ENCODE peak calls at places on chromosomes 4 and X, in ten cellular contexts. One of them, this sample, is unnamed.

GRCh38 chr4:111960241-111960667 is 185.0 kb upstream of the FAM241A start:
- DNase-seq in cardiac fibroblast: peak; percentile 16
- DNase-seq in heart right ventricle: no peak
- DNase-seq in psoas muscle: no peak
- DNase-seq in progenitor cell of endocrine pancreas: no peak
- DNase-seq in HCT116: peak; percentile 15
- DNase-seq in astrocyte of the spinal cord: peak; percentile 19
- DNase-seq in foreskin keratinocyte: no peak
- DNase-seq in WTC11: no peak
- DNase-seq in K562: no peak
- DNase-seq in this sample: no peak

GRCh38 chr4:80393246-80393969 is 57.9 kb downstream of the CFAP299 start:
- DNase-seq in astrocyte of the spinal cord: peak; percentile 72
- DNase-seq in heart right ventricle: no peak
- DNase-seq in psoas muscle: no peak
- DNase-seq in foreskin keratinocyte: peak; percentile 59
- DNase-seq in HCT116: no peak
- DNase-seq in WTC11: no peak
- DNase-seq in K562: no peak
- DNase-seq in cardiac fibroblast: peak; percentile 77
- DNase-seq in progenitor cell of endocrine pancreas: no peak
- DNase-seq in this sample: no peak

GRCh38 chr4:154450971-154451370 is 40.6 kb downstream of the DCHS2 start:
- DNase-seq in WTC11: no peak
- DNase-seq in K562: no peak
- DNase-seq in HCT116: no peak
- DNase-seq in progenitor cell of endocrine pancreas: no peak
- DNase-seq in psoas muscle: no peak
- DNase-seq in foreskin keratinocyte: no peak
- DNase-seq in astrocyte of the spinal cord: no peak
- DNase-seq in heart right ventricle: no peak
- DNase-seq in cardiac fibroblast: no peak
- DNase-seq in this sample: no peak

GRCh38 chr4:128916832-128917231 is 107.3 kb downstream of the JADE1 start:
- DNase-seq in astrocyte of the spinal cord: no peak
- DNase-seq in foreskin keratinocyte: no peak
- DNase-seq in psoas muscle: no peak
- DNase-seq in K562: no peak
- DNase-seq in WTC11: no peak
- DNase-seq in HCT116: no peak
- DNase-seq in progenitor cell of endocrine pancreas: no peak
- DNase-seq in cardiac fibroblast: no peak
- DNase-seq in heart right ventricle: no peak
- DNase-seq in this sample: no peak

GRCh38 chr4:4338632-4339031 is 48.3 kb upstream of the NSG1 start:
- DNase-seq in WTC11: no peak
- DNase-seq in heart right ventricle: no peak
- DNase-seq in HCT116: no peak
- DNase-seq in astrocyte of the spinal cord: no peak
- DNase-seq in progenitor cell of endocrine pancreas: no peak
- DNase-seq in foreskin keratinocyte: no peak
- DNase-seq in K562: no peak
- DNase-seq in psoas muscle: no peak
- DNase-seq in cardiac fibroblast: no peak
- DNase-seq in this sample: no peak

GRCh38 chr4:109079731-109080130 is 222.7 kb downstream of the COL25A1 start:
- DNase-seq in heart right ventricle: no peak
- DNase-seq in HCT116: no peak
- DNase-seq in WTC11: no peak
- DNase-seq in cardiac fibroblast: peak; percentile 40
- DNase-seq in progenitor cell of endocrine pancreas: no peak
- DNase-seq in K562: no peak
- DNase-seq in foreskin keratinocyte: no peak
- DNase-seq in psoas muscle: no peak
- DNase-seq in astrocyte of the spinal cord: peak; percentile 33
- DNase-seq in this sample: no peak

GRCh38 chr4:69092190-69092589 is 4.1 kb upstream of the UGT2B7 start:
- DNase-seq in progenitor cell of endocrine pancreas: no peak
- DNase-seq in cardiac fibroblast: peak; percentile 84
- DNase-seq in psoas muscle: no peak
- DNase-seq in WTC11: no peak
- DNase-seq in HCT116: no peak
- DNase-seq in K562: no peak
- DNase-seq in heart right ventricle: no peak
- DNase-seq in astrocyte of the spinal cord: peak; percentile 77
- DNase-seq in foreskin keratinocyte: peak; percentile 36
- DNase-seq in this sample: no peak

GRCh38 chr4:2923678-2924173 is 39.5 kb downstream of the NOP14 start:
- DNase-seq in cardiac fibroblast: no peak
- DNase-seq in K562: no peak
- DNase-seq in WTC11: no peak
- DNase-seq in HCT116: no peak
- DNase-seq in psoas muscle: peak; percentile 22
- DNase-seq in astrocyte of the spinal cord: no peak
- DNase-seq in foreskin keratinocyte: no peak
- DNase-seq in heart right ventricle: no peak
- DNase-seq in progenitor cell of endocrine pancreas: no peak
- DNase-seq in this sample: no peak

GRCh38 chr4:188779586-188779985 is 640.3 kb downstream of the TRIML1 start:
- DNase-seq in progenitor cell of endocrine pancreas: no peak
- DNase-seq in WTC11: no peak
- DNase-seq in astrocyte of the spinal cord: no peak
- DNase-seq in cardiac fibroblast: peak; percentile 67
- DNase-seq in HCT116: no peak
- DNase-seq in psoas muscle: no peak
- DNase-seq in heart right ventricle: no peak
- DNase-seq in foreskin keratinocyte: no peak
- DNase-seq in K562: no peak
- DNase-seq in this sample: no peak

GRCh38 chr4:142467086-142467485 is 379.0 kb downstream of the INPP4B start:
- DNase-seq in psoas muscle: no peak
- DNase-seq in progenitor cell of endocrine pancreas: no peak
- DNase-seq in foreskin keratinocyte: no peak
- DNase-seq in cardiac fibroblast: no peak
- DNase-seq in HCT116: no peak
- DNase-seq in WTC11: no peak
- DNase-seq in astrocyte of the spinal cord: no peak
- DNase-seq in K562: no peak
- DNase-seq in heart right ventricle: no peak
- DNase-seq in this sample: no peak

GRCh38 chrX:106897259-106897658 is 5.9 kb downstream of the RIPPLY1 start:
- DNase-seq in progenitor cell of endocrine pancreas: no peak
- DNase-seq in WTC11: no peak
- DNase-seq in foreskin keratinocyte: no peak
- DNase-seq in heart right ventricle: no peak
- DNase-seq in HCT116: no peak
- DNase-seq in cardiac fibroblast: peak; percentile 81
- DNase-seq in psoas muscle: no peak
- DNase-seq in astrocyte of the spinal cord: peak; percentile 59
- DNase-seq in K562: no peak
- DNase-seq in this sample: no peak

GRCh38 chr4:145816091-145816490 is 122.5 kb downstream of the ZNF827 start:
- DNase-seq in heart right ventricle: no peak
- DNase-seq in HCT116: no peak
- DNase-seq in progenitor cell of endocrine pancreas: no peak
- DNase-seq in K562: no peak
- DNase-seq in WTC11: no peak
- DNase-seq in psoas muscle: no peak
- DNase-seq in foreskin keratinocyte: no peak
- DNase-seq in astrocyte of the spinal cord: no peak
- DNase-seq in cardiac fibroblast: no peak
- DNase-seq in this sample: no peak

GRCh38 chrX:152733261-152733975 is at the start of the genes CSAG1 and MAGEA12:
- DNase-seq in foreskin keratinocyte: no peak
- DNase-seq in K562: peak; percentile 75
- DNase-seq in WTC11: no peak
- DNase-seq in psoas muscle: peak; percentile 10
- DNase-seq in heart right ventricle: no peak
- DNase-seq in progenitor cell of endocrine pancreas: no peak
- DNase-seq in cardiac fibroblast: no peak
- DNase-seq in astrocyte of the spinal cord: no peak
- DNase-seq in HCT116: no peak
- DNase-seq in this sample: no peak

GRCh38 chrX:2502120-2502667 is 1.4 kb upstream of the DHRSX start:
- DNase-seq in heart right ventricle: no peak
- DNase-seq in foreskin keratinocyte: no peak
- DNase-seq in K562: no peak
- DNase-seq in WTC11: no peak
- DNase-seq in psoas muscle: no peak
- DNase-seq in astrocyte of the spinal cord: no peak
- DNase-seq in progenitor cell of endocrine pancreas: no peak
- DNase-seq in cardiac fibroblast: no peak
- DNase-seq in HCT116: no peak
- DNase-seq in this sample: no peak

GRCh38 chr4:154086247-154086646 is 297.4 kb upstream of the SFRP2 start:
- DNase-seq in progenitor cell of endocrine pancreas: no peak
- DNase-seq in astrocyte of the spinal cord: no peak
- DNase-seq in foreskin keratinocyte: no peak
- DNase-seq in psoas muscle: no peak
- DNase-seq in WTC11: no peak
- DNase-seq in cardiac fibroblast: peak; percentile 30
- DNase-seq in HCT116: no peak
- DNase-seq in heart right ventricle: no peak
- DNase-seq in K562: no peak
- DNase-seq in this sample: no peak

GRCh38 chr4:20351360-20352171 is 99.9 kb downstream of the SLIT2 start:
- DNase-seq in psoas muscle: no peak
- DNase-seq in astrocyte of the spinal cord: no peak
- DNase-seq in heart right ventricle: no peak
- DNase-seq in HCT116: no peak
- DNase-seq in WTC11: no peak
- DNase-seq in cardiac fibroblast: no peak
- DNase-seq in foreskin keratinocyte: no peak
- DNase-seq in K562: no peak
- DNase-seq in progenitor cell of endocrine pancreas: no peak
- DNase-seq in this sample: no peak

GRCh38 chr4:20356565-20356964 is 104.9 kb downstream of the SLIT2 start:
- DNase-seq in psoas muscle: no peak
- DNase-seq in heart right ventricle: no peak
- DNase-seq in cardiac fibroblast: peak; percentile 53
- DNase-seq in astrocyte of the spinal cord: peak; percentile 59
- DNase-seq in K562: no peak
- DNase-seq in foreskin keratinocyte: no peak
- DNase-seq in HCT116: no peak
- DNase-seq in progenitor cell of endocrine pancreas: no peak
- DNase-seq in WTC11: no peak
- DNase-seq in this sample: peak; percentile 22

GRCh38 chr4:20352172-20352431 is 100.4 kb downstream of the SLIT2 start:
- DNase-seq in foreskin keratinocyte: no peak
- DNase-seq in HCT116: no peak
- DNase-seq in K562: no peak
- DNase-seq in heart right ventricle: no peak
- DNase-seq in cardiac fibroblast: no peak
- DNase-seq in astrocyte of the spinal cord: no peak
- DNase-seq in WTC11: no peak
- DNase-seq in progenitor cell of endocrine pancreas: no peak
- DNase-seq in psoas muscle: no peak
- DNase-seq in this sample: no peak

GRCh38 chr4:20353646-20354045 is 101.9 kb downstream of the SLIT2 start:
- DNase-seq in HCT116: no peak
- DNase-seq in WTC11: no peak
- DNase-seq in psoas muscle: no peak
- DNase-seq in foreskin keratinocyte: no peak
- DNase-seq in progenitor cell of endocrine pancreas: no peak
- DNase-seq in heart right ventricle: no peak
- DNase-seq in astrocyte of the spinal cord: no peak
- DNase-seq in K562: no peak
- DNase-seq in cardiac fibroblast: no peak
- DNase-seq in this sample: no peak

GRCh38 chr4:20354120-20354519 is 102.4 kb downstream of the SLIT2 start:
- DNase-seq in progenitor cell of endocrine pancreas: no peak
- DNase-seq in heart right ventricle: no peak
- DNase-seq in WTC11: no peak
- DNase-seq in foreskin keratinocyte: no peak
- DNase-seq in psoas muscle: no peak
- DNase-seq in K562: no peak
- DNase-seq in astrocyte of the spinal cord: peak; percentile 50
- DNase-seq in cardiac fibroblast: no peak
- DNase-seq in HCT116: no peak
- DNase-seq in this sample: no peak
- TF ChIP-seq CTCF in progenitor cell of endocrine pancreas: no peak
- TF ChIP-seq CTCF in heart right ventricle: no peak
- TF ChIP-seq CTCF in WTC11: no peak
- TF ChIP-seq CTCF in foreskin keratinocyte: no peak
- TF ChIP-seq CTCF in psoas muscle: no peak
- TF ChIP-seq CTCF in K562: no peak
- TF ChIP-seq CTCF in astrocyte of the spinal cord: no peak
- TF ChIP-seq CTCF in cardiac fibroblast: no peak
- TF ChIP-seq CTCF in HCT116: no peak
- TF ChIP-seq CTCF in this sample: no peak

GRCh38 chrX:53190363-53190960 is 34.5 kb downstream of the KDM5C start:
- DNase-seq in astrocyte of the spinal cord: no peak
- DNase-seq in progenitor cell of endocrine pancreas: no peak
- DNase-seq in K562: peak; percentile 42
- DNase-seq in psoas muscle: no peak
- DNase-seq in HCT116: no peak
- DNase-seq in foreskin keratinocyte: no peak
- DNase-seq in WTC11: peak; percentile 56
- DNase-seq in cardiac fibroblast: peak; percentile 2
- DNase-seq in heart right ventricle: no peak
- DNase-seq in this sample: peak; percentile 33
- TF ChIP-seq CTCF in astrocyte of the spinal cord: peak; percentile 31
- TF ChIP-seq CTCF in progenitor cell of endocrine pancreas: no peak
- TF ChIP-seq CTCF in K562: peak; percentile 24
- TF ChIP-seq CTCF in psoas muscle: no peak
- TF ChIP-seq CTCF in HCT116: peak; percentile 41
- TF ChIP-seq CTCF in foreskin keratinocyte: peak; percentile 44
- TF ChIP-seq CTCF in WTC11: no peak
- TF ChIP-seq CTCF in cardiac fibroblast: no peak
- TF ChIP-seq CTCF in heart right ventricle: no peak
- TF ChIP-seq CTCF in this sample: peak; percentile 15

DNA sequence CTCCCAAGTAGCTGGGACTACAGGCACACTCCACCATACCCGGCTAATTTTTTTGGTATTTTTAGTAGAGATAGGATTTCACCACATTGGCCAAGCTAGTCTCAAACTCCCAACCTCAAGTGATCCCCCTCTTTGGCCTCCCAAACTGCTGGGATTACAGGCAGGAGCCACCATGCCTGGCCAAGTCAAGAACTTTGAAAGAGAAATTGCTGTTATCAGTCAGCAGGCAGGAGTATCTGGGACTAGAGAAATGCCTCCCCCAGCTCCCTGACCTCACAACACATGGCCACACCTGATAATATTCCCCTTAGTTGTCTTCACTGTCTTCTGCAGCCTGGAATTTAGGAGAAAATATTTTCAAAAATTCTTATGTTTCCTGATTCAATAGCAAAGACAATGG is 7.4 kb downstream of the TXK start:
- DNase-seq in cardiac fibroblast: no peak
- DNase-seq in astrocyte of the spinal cord: no peak
- DNase-seq in psoas muscle: no peak
- DNase-seq in progenitor cell of endocrine pancreas: no peak
- DNase-seq in HCT116: no peak
- DNase-seq in WTC11: no peak
- DNase-seq in heart right ventricle: no peak
- DNase-seq in K562: peak; percentile 66
- DNase-seq in foreskin keratinocyte: no peak
- DNase-seq in this sample: no peak
- TF ChIP-seq CTCF in cardiac fibroblast: no peak
- TF ChIP-seq CTCF in astrocyte of the spinal cord: no peak
- TF ChIP-seq CTCF in psoas muscle: no peak
- TF ChIP-seq CTCF in progenitor cell of endocrine pancreas: no peak
- TF ChIP-seq CTCF in HCT116: no peak
- TF ChIP-seq CTCF in WTC11: no peak
- TF ChIP-seq CTCF in heart right ventricle: no peak
- TF ChIP-seq CTCF in K562: no peak
- TF ChIP-seq CTCF in foreskin keratinocyte: no peak
- TF ChIP-seq CTCF in this sample: no peak

GRCh38 chrX:133365886-133366611 is 49.2 kb downstream of the GPC4 start:
- DNase-seq in progenitor cell of endocrine pancreas: no peak
- DNase-seq in cardiac fibroblast: no peak
- DNase-seq in foreskin keratinocyte: no peak
- DNase-seq in astrocyte of the spinal cord: no peak
- DNase-seq in HCT116: no peak
- DNase-seq in K562: no peak
- DNase-seq in WTC11: no peak
- DNase-seq in psoas muscle: no peak
- DNase-seq in heart right ventricle: no peak
- DNase-seq in this sample: no peak
- TF ChIP-seq CTCF in progenitor cell of endocrine pancreas: no peak
- TF ChIP-seq CTCF in cardiac fibroblast: no peak
- TF ChIP-seq CTCF in foreskin keratinocyte: no peak
- TF ChIP-seq CTCF in astrocyte of the spinal cord: no peak
- TF ChIP-seq CTCF in HCT116: no peak
- TF ChIP-seq CTCF in K562: no peak
- TF ChIP-seq CTCF in WTC11: no peak
- TF ChIP-seq CTCF in psoas muscle: no peak
- TF ChIP-seq CTCF in heart right ventricle: no peak
- TF ChIP-seq CTCF in this sample: no peak